ENCODE peak calls at places on chromosome 16, in seven cellular contexts. A is endodermal cell; L is epithelial cell of esophagus; X is testis; T is choroid plexus epithelial cell; U is CD8-positive, alpha-beta T cell; H is A673. F is an unnamed sample.

GRCh38 chr16:19179890-19180490 is 11.9 kb downstream of the SYT17 start:
- DNase-seq in A (peak), L (peak), X (peak), T (peak), U (no peak), H (peak), F (peak)

GRCh38 chr16:9681556-9681955 is 500.7 kb downstream of the GRIN2A start:
- DNase-seq in A (peak), L (no peak), X (no peak), T (no peak), U (no peak), H (no peak), F (no peak)

GRCh38 chr16:89556750-89557149 is 3.7 kb upstream of the RPL13 start:
- DNase-seq in A (no peak), L (no peak), X (no peak), T (no peak), U (no peak), H (no peak), F (no peak)

GRCh38 chr16:51112311-51112710 is 38.8 kb downstream of the SALL1 start:
- DNase-seq in A (no peak), L (no peak), X (no peak), T (no peak), U (no peak), H (no peak), F (no peak)

GRCh38 chr16:30092373-30093010 is 768 bp upstream of the TBX6 start:
- DNase-seq in A (peak), L (peak), X (peak), T (peak), U (peak), H (peak), F (peak)

GRCh38 chr16:84446596-84447392 is 57.7 kb downstream of the MEAK7 start:
- DNase-seq in A (peak), L (no peak), X (peak), T (no peak), U (no peak), H (no peak), F (peak)

GRCh38 chr16:84650062-84650991 is 2.0 kb downstream of the KLHL36 start:
- DNase-seq in A (no peak), L (peak), X (peak), T (peak), U (no peak), H (no peak), F (peak)

GRCh38 chr16:367333-367903 is 2.9 kb downstream of the MRPL28 start:
- DNase-seq in A (no peak), L (no peak), X (no peak), T (no peak), U (no peak), H (no peak), F (no peak)

GRCh38 chr16:47136101-47136820 is 7.5 kb downstream of the NETO2 start:
- DNase-seq in A (no peak), L (peak), X (no peak), T (peak), U (no peak), H (peak), F (peak)

GRCh38 chr16:10881479-10882030 is 4.6 kb downstream of the CIITA start:
- DNase-seq in A (no peak), L (no peak), X (no peak), T (no peak), U (no peak), H (no peak), F (no peak)

GRCh38 chr16:7492122-7492521 is 159.5 kb downstream of the RBFOX1 start:
- DNase-seq in A (no peak), L (no peak), X (no peak), T (no peak), U (no peak), H (peak), F (no peak)

GRCh38 chr16:51150894-51151320 is at the start of gene SALL1:
- DNase-seq in A (peak), L (no peak), X (no peak), T (no peak), U (no peak), H (peak), F (no peak)

GRCh38 chr16:84643180-84643583 is 5.1 kb upstream of the KLHL36 start:
- DNase-seq in A (peak), L (peak), X (peak), T (peak), U (no peak), H (no peak), F (peak)

GRCh38 chr16:12661656-12662172 is 142.0 kb downstream of the CPPED1 start:
- DNase-seq in A (peak), L (peak), X (peak), T (peak), U (no peak), H (peak), F (peak)

GRCh38 chr16:66930189-66930588 is 4.0 kb downstream of the CIAO2B start:
- DNase-seq in A (no peak), L (peak), X (no peak), T (peak), U (no peak), H (no peak), F (peak)

GRCh38 chr16:17331071-17331521 is 139.7 kb downstream of the XYLT1 start:
- DNase-seq in A (no peak), L (no peak), X (no peak), T (no peak), U (no peak), H (no peak), F (no peak)

GRCh38 chr16:17328971-17329370 is 141.8 kb downstream of the XYLT1 start:
- DNase-seq in A (no peak), L (no peak), X (peak), T (no peak), U (no peak), H (no peak), F (peak)

GRCh38 chr16:17329412-17329811 is 141.3 kb downstream of the XYLT1 start:
- DNase-seq in A (no peak), L (no peak), X (no peak), T (no peak), U (no peak), H (no peak), F (no peak)

GRCh38 chr16:17331991-17332390 is 138.8 kb downstream of the XYLT1 start:
- DNase-seq in A (no peak), L (no peak), X (no peak), T (no peak), U (no peak), H (no peak), F (no peak)

DNA sequence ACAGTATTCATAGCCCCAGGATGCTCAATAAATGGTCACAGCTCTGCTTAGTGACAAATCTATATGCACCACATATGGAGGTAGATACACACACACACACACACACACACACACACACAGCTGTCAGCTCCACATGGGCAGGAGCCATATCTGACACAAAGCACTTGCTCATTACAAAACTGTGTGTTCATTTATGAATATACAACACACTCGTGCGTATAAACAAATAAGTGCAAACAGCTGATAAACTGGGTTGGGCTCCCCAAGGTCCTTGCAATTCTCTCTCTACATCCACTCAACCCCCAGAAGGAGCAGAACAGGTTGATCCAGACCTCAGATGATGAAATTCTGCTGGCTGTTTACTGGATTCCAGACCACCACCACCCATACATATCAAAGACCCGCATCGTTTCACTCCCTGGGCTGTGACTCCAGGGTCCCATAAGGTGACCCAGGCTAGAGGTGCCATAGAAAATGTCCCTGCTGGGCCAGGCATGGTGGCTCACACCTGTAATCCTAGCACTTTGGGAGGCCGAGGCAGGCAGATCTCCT is 140.7 kb downstream of the XYLT1 start:
- DNase-seq in A (no peak), L (no peak), X (no peak), T (no peak), U (no peak), H (no peak), F (no peak)
- H3K4me3 ChIP-seq in A (no peak), L (no peak), X (no peak), T (no peak), U (no peak), H (no peak), F (no peak)

GRCh38 chr16:3101841-3102470 is 2.9 kb upstream of the ZSCAN10 start:
- DNase-seq in A (peak), L (no peak), X (no peak), T (no peak), U (no peak), H (peak), F (no peak)

GRCh38 chr16:3098459-3099394 is at the start of gene ZSCAN10:
- DNase-seq in A (peak), L (no peak), X (no peak), T (no peak), U (no peak), H (no peak), F (no peak)

GRCh38 chr16:3099732-3100499 is 822 bp upstream of the ZSCAN10 start:
- DNase-seq in A (peak), L (peak), X (peak), T (peak), U (peak), H (peak), F (peak)

GRCh38 chr16:3099395-3099731 is 269 bp upstream of the ZSCAN10 start:
- DNase-seq in A (no peak), L (no peak), X (no peak), T (no peak), U (no peak), H (no peak), F (no peak)

DNA sequence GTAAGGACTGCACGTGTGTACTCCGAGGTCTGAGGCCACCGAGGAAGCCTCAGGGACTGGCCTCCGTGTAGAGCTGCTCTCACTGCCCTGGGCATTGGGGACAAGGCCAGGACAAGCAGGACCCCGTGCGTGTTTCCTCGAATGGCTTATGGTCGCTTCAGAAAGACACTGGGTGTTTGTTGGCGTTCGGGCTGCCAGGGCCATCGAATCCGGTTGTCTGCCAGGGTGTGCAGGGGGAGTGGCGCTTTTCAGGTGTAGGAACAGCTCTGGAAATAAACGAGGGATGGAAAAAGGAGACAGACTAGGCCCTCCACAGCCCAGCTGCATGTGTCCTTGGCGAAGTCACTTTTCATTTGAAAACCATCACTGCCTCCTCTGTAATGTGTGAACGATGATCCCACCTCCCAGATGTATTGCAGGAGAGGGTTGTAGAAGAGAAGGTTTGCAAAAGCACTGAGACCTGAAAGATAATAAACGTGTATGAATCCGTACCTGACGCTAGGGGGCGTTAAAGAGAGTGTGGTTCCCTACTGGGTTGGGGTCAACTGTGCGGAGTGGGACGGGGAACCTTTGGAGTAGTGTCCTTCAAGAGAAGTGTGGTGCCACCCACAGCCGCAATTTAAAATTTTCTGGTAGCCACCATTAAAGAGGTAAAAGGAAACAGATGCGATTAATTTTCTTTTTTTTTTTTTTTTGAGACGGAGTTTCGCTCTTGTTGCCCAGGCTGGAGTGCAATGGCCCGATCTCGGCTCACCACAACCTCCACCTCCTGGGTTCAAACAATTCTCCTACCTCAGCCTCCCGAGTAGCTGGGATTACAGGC is 2.1 kb upstream of the ZSCAN10 start:
- DNase-seq in A (peak), L (peak), X (peak), T (peak), U (peak), H (peak), F (peak)
- TF ChIP-seq CTCF in A (peak), L (peak), X (no peak), T (peak), U (peak), H (peak), F (peak)

DNA sequence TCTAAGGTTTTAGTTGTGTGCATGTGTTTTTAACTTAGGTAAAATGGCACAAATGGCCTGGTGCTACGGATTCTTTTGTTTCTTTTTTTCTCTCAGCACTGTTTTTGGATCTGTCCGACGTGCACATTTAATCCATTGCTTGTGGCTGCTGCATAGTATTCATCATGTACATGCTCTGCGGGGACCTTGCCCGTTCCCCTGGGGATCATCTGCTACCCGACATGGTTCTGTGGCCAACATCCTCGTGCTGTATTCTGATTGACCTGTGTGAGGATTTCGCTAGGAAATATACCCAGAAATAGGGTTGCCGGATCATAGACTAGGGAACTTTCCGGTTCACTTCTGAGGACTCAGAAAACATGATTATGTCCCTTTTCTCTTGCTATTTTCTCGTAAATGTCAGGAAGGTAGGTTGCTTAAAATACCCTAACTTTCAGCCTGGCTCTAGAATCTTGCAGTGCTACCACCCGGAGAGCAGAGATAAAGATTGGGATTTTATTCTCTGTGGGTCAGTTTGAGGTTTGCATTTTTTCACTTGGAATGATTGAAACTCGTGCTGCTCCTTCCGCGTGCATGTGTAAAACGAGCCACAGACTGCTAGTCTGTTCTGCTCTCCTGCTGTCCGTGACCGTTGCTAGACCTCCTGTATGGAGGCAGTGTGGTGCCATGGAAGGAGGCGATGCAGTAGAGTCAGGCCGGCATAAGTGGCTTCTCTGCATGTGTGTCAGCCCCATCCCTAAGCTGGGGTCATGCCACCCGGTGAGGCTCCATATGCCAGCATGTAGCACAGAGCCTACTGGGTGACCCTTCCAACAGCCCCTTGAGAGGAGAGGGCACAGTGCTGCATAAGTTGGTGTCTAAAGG is 42.8 kb downstream of the LDHD start:
- DNase-seq in A (no peak), L (no peak), X (no peak), T (peak), U (no peak), H (no peak), F (peak)
- H3K4me3 ChIP-seq in A (no peak), L (no peak), X (no peak), T (peak), U (no peak), H (no peak), F (no peak)

GRCh38 chr16:2205967-2206313 is 686 bp downstream of the MLST8 start:
- DNase-seq in A (no peak), L (no peak), X (no peak), T (no peak), U (no peak), H (no peak), F (no peak)
- TF ChIP-seq CTCF in A (no peak), L (no peak), X (no peak), T (no peak), U (no peak), H (no peak), F (no peak)

GRCh38 chr16:50015631-50016030 is 9.4 kb upstream of the CNEP1R1 start:
- DNase-seq in A (no peak), L (no peak), X (no peak), T (no peak), U (no peak), H (no peak), F (no peak)
- H3K4me3 ChIP-seq in A (no peak), L (no peak), X (no peak), T (no peak), U (no peak), H (no peak), F (no peak)

DNA sequence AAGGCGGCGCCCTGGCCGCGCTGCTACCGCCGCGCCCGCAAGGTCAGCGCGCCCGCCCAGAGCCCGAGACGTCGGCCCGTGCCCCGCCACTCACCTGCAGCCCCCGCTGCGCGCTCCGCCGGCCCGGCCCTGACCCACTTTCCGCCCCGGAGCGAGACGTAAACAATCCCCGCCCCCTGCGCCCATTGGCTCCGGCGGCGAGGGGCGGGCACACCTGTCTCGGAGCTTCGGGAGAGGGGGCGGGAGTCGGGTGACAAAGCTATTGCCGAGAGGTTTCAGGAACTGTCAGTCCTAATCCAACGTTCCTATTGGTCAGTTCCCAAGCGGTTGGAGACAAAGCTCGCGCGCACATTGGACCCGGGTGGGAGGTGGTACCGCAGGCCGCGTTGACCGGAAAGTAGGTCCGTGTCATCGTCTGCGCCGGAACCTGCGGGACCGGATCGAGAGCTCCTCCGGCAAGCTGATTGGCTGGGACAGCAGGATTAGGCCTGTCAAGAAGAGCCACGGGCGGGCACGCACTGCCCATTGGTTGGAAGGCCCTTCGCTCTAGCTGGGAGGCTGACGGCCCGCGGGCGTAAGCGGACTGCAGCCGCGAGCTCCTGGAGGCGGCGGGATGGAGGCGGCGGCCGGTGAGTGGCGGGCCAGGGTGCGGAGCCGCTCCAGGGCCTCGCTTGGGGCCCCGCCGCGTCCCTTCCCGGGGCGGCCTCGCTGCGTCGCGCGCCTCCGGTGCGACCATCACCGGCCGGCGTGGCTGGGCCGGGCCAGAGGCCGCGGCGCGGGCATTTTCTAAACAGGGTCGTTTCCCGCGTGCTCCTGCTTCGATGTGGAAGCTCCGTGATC is at the start of the genes NUBP2 and SPSB3:
- DNase-seq in A (peak), L (peak), X (peak), T (peak), U (peak), H (peak), F (peak)
- TF ChIP-seq CTCF in A (no peak), L (no peak), X (no peak), T (no peak), U (no peak), H (no peak), F (no peak)

GRCh38 chr16:16071631-16072244 is 122.3 kb downstream of the ABCC1 start:
- DNase-seq in A (peak), L (no peak), X (peak), T (peak), U (no peak), H (no peak), F (peak)

GRCh38 chr16:16075463-16076399 is 126.3 kb downstream of the ABCC1 start:
- DNase-seq in A (no peak), L (no peak), X (peak), T (peak), U (no peak), H (no peak), F (peak)

GRCh38 chr16:16076400-16076901 is 127.0 kb downstream of the ABCC1 start:
- DNase-seq in A (no peak), L (no peak), X (no peak), T (no peak), U (no peak), H (no peak), F (no peak)

DNA sequence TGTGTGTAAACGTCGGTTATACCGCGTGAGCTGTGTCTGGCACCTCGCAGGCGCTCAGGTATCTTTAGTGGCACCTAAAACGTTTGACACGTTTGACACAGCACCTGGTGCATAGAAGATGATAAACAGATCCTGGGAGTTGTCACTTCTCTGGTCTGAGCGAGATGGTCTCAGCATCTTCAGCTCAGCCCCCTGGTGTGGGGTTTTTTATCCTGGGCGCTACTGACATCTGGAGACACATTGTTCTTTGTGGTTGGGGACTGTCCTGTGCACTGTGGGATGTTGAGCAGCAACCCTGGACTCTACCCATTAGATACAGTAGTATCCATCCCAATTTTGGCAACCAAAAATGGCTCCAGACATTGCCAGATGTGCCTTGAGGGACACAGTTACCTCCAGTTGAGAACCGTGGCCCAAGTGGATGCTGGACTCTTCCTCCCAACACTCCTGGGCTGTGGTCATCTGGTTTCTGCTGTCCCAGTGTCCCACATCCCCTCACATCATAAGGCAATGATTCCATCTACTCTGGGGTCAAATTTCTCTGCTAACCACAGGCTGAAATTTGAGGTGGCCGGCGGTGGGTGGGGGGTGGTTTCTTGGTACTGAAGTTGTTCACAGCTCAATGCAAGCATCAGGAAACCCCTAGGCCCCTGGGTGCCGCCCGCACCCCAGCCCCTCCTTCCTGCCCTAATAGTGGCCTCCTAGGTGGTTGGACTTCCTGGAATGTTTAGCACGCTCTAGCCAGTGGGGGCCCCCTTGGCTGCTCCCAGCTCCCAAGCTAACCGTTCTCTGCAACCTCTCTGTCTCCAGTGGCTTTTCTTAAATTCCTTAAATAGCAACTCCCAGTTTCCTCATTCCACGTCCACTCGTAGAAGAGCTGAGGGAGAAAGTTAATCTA is 124.7 kb downstream of the ABCC1 start:
- DNase-seq in A (peak), L (no peak), X (peak), T (peak), U (no peak), H (no peak), F (peak)
- H3K4me3 ChIP-seq in A (no peak), L (no peak), X (no peak), T (no peak), U (no peak), H (no peak), F (no peak)

GRCh38 chr16:56532714-56533113 is 12.9 kb upstream of the BBS2 start:
- DNase-seq in A (peak), L (peak), X (no peak), T (no peak), U (no peak), H (no peak), F (no peak)
- TF ChIP-seq CTCF in A (peak), L (no peak), X (no peak), T (peak), U (no peak), H (peak), F (no peak)

F was measured in fibroblast of villous mesenchyme.